ENCODE peak calls at places on chromosomes 7 and 10, in seven cellular contexts. One of them, this sample, is unnamed.

GRCh38 chr10:113216068-113216467 is 266.0 kb downstream of the TCF7L2 start:
- DNase-seq in stomach: no peak
- DNase-seq in GM10248: no peak
- DNase-seq in RWPE1: peak
- DNase-seq in GM12864: no peak
- DNase-seq in CD4-positive, alpha-beta T cell: no peak
- DNase-seq in colonic mucosa: no peak
- DNase-seq in this sample: no peak

GRCh38 chr7:24576171-24577052 is 3.2 kb downstream of the PALS2 start:
- DNase-seq in CD4-positive, alpha-beta T cell: no peak
- DNase-seq in stomach: peak
- DNase-seq in GM12864: no peak
- DNase-seq in colonic mucosa: peak
- DNase-seq in GM10248: peak
- DNase-seq in RWPE1: peak
- DNase-seq in this sample: peak

GRCh38 chr10:122348951-122349361 is 25.6 kb upstream of the PLEKHA1 start:
- DNase-seq in GM12864: no peak
- DNase-seq in colonic mucosa: no peak
- DNase-seq in CD4-positive, alpha-beta T cell: no peak
- DNase-seq in GM10248: no peak
- DNase-seq in stomach: no peak
- DNase-seq in RWPE1: no peak
- DNase-seq in this sample: no peak

GRCh38 chr7:30708412-30708811 is 26.2 kb upstream of the CRHR2 start:
- DNase-seq in colonic mucosa: no peak
- DNase-seq in GM10248: no peak
- DNase-seq in stomach: no peak
- DNase-seq in CD4-positive, alpha-beta T cell: no peak
- DNase-seq in GM12864: no peak
- DNase-seq in RWPE1: no peak
- DNase-seq in this sample: no peak

GRCh38 chr7:15821484-15822122 is 135.1 kb upstream of the MEOX2 start:
- DNase-seq in colonic mucosa: no peak
- DNase-seq in stomach: no peak
- DNase-seq in RWPE1: no peak
- DNase-seq in GM12864: no peak
- DNase-seq in CD4-positive, alpha-beta T cell: no peak
- DNase-seq in GM10248: no peak
- DNase-seq in this sample: no peak

GRCh38 chr7:139635521-139636240 is 112.2 kb downstream of the CLEC2L start:
- DNase-seq in colonic mucosa: no peak
- DNase-seq in CD4-positive, alpha-beta T cell: peak
- DNase-seq in RWPE1: no peak
- DNase-seq in GM10248: no peak
- DNase-seq in GM12864: no peak
- DNase-seq in stomach: no peak
- DNase-seq in this sample: no peak

GRCh38 chr10:116765549-116766162 is 23.3 kb upstream of the HSPA12A start:
- DNase-seq in RWPE1: no peak
- DNase-seq in stomach: no peak
- DNase-seq in colonic mucosa: peak
- DNase-seq in GM12864: no peak
- DNase-seq in CD4-positive, alpha-beta T cell: peak
- DNase-seq in GM10248: no peak
- DNase-seq in this sample: no peak

GRCh38 chr7:8753355-8753754 is 319.9 kb downstream of the NXPH1 start:
- DNase-seq in GM10248: no peak
- DNase-seq in stomach: no peak
- DNase-seq in CD4-positive, alpha-beta T cell: no peak
- DNase-seq in colonic mucosa: no peak
- DNase-seq in GM12864: no peak
- DNase-seq in RWPE1: no peak
- DNase-seq in this sample: no peak

GRCh38 chr7:33108591-33108930 is 643 bp downstream of the RP9 start:
- DNase-seq in stomach: no peak
- DNase-seq in CD4-positive, alpha-beta T cell: peak
- DNase-seq in colonic mucosa: peak
- DNase-seq in GM12864: no peak
- DNase-seq in GM10248: no peak
- DNase-seq in RWPE1: no peak
- DNase-seq in this sample: peak

GRCh38 chr7:138435231-138435919 is 24.7 kb upstream of the TRIM24 start:
- DNase-seq in GM12864: no peak
- DNase-seq in GM10248: no peak
- DNase-seq in CD4-positive, alpha-beta T cell: no peak
- DNase-seq in RWPE1: peak
- DNase-seq in stomach: no peak
- DNase-seq in colonic mucosa: no peak
- DNase-seq in this sample: no peak

GRCh38 chr7:51289608-51290370 is 26.8 kb downstream of the COBL start:
- DNase-seq in GM12864: no peak
- DNase-seq in RWPE1: no peak
- DNase-seq in CD4-positive, alpha-beta T cell: no peak
- DNase-seq in GM10248: no peak
- DNase-seq in stomach: no peak
- DNase-seq in colonic mucosa: no peak
- DNase-seq in this sample: no peak

GRCh38 chr7:79722217-79722616 is 268.8 kb upstream of the MAGI2 start:
- DNase-seq in RWPE1: no peak
- DNase-seq in stomach: no peak
- DNase-seq in CD4-positive, alpha-beta T cell: no peak
- DNase-seq in GM10248: no peak
- DNase-seq in colonic mucosa: no peak
- DNase-seq in GM12864: no peak
- DNase-seq in this sample: no peak

GRCh38 chr7:79719216-79719615 is 265.7 kb upstream of the MAGI2 start:
- DNase-seq in GM12864: no peak
- DNase-seq in RWPE1: no peak
- DNase-seq in CD4-positive, alpha-beta T cell: no peak
- DNase-seq in colonic mucosa: no peak
- DNase-seq in GM10248: no peak
- DNase-seq in stomach: no peak
- DNase-seq in this sample: no peak

GRCh38 chr7:79723833-79724608 is 270.6 kb upstream of the MAGI2 start:
- DNase-seq in RWPE1: no peak
- DNase-seq in stomach: no peak
- DNase-seq in GM10248: no peak
- DNase-seq in colonic mucosa: no peak
- DNase-seq in GM12864: no peak
- DNase-seq in CD4-positive, alpha-beta T cell: no peak
- DNase-seq in this sample: no peak
- TF ChIP-seq CTCF in RWPE1: no peak
- TF ChIP-seq CTCF in stomach: no peak
- TF ChIP-seq CTCF in GM10248: no peak
- TF ChIP-seq CTCF in colonic mucosa: no peak
- TF ChIP-seq CTCF in GM12864: no peak
- TF ChIP-seq CTCF in CD4-positive, alpha-beta T cell: no peak
- TF ChIP-seq CTCF in this sample: no peak

GRCh38 chr7:38889079-38889478 is 19.9 kb downstream of the VPS41 start:
- DNase-seq in RWPE1: no peak
- DNase-seq in colonic mucosa: no peak
- DNase-seq in stomach: no peak
- DNase-seq in GM12864: no peak
- DNase-seq in CD4-positive, alpha-beta T cell: no peak
- DNase-seq in GM10248: no peak
- DNase-seq in this sample: no peak

GRCh38 chr7:38890597-38890996 is 18.4 kb downstream of the VPS41 start:
- DNase-seq in GM10248: no peak
- DNase-seq in stomach: no peak
- DNase-seq in CD4-positive, alpha-beta T cell: no peak
- DNase-seq in RWPE1: no peak
- DNase-seq in colonic mucosa: no peak
- DNase-seq in GM12864: no peak
- DNase-seq in this sample: no peak

GRCh38 chr7:38893061-38893460 is 15.9 kb downstream of the VPS41 start:
- DNase-seq in GM10248: no peak
- DNase-seq in CD4-positive, alpha-beta T cell: no peak
- DNase-seq in colonic mucosa: no peak
- DNase-seq in stomach: peak
- DNase-seq in RWPE1: peak
- DNase-seq in GM12864: no peak
- DNase-seq in this sample: no peak

GRCh38 chr7:38886265-38886664 is 22.7 kb downstream of the VPS41 start:
- DNase-seq in CD4-positive, alpha-beta T cell: no peak
- DNase-seq in colonic mucosa: no peak
- DNase-seq in stomach: no peak
- DNase-seq in RWPE1: no peak
- DNase-seq in GM12864: no peak
- DNase-seq in GM10248: no peak
- DNase-seq in this sample: no peak

GRCh38 chr7:38889872-38890432 is 19.0 kb downstream of the VPS41 start:
- DNase-seq in GM12864: no peak
- DNase-seq in GM10248: no peak
- DNase-seq in colonic mucosa: no peak
- DNase-seq in RWPE1: no peak
- DNase-seq in CD4-positive, alpha-beta T cell: no peak
- DNase-seq in stomach: no peak
- DNase-seq in this sample: no peak
- TF ChIP-seq CTCF in GM12864: no peak
- TF ChIP-seq CTCF in GM10248: no peak
- TF ChIP-seq CTCF in colonic mucosa: peak
- TF ChIP-seq CTCF in RWPE1: peak
- TF ChIP-seq CTCF in CD4-positive, alpha-beta T cell: no peak
- TF ChIP-seq CTCF in stomach: no peak
- TF ChIP-seq CTCF in this sample: no peak

DNA sequence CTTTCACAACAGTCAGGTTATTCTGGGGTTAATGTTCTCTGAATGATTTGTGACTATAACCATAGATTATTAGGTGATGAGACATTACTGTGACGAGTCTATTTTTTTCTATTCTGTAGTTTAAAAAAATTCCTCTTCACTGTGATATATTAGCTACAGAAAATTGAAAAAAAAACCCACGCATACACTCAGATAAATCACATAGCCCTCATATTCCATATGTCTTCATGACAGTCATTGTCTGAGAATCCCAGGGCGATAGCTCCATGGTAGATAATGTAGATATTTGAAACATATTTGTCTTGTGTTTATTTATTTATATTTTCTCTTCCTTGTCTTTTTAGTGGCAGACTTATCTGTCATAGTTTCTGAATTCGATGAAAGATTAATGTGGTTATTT is 110.0 kb downstream of the CAMK1D start:
- DNase-seq in CD4-positive, alpha-beta T cell: no peak
- DNase-seq in GM10248: no peak
- DNase-seq in colonic mucosa: no peak
- DNase-seq in stomach: no peak
- DNase-seq in RWPE1: no peak
- DNase-seq in GM12864: no peak
- DNase-seq in this sample: no peak
- TF ChIP-seq CTCF in CD4-positive, alpha-beta T cell: no peak
- TF ChIP-seq CTCF in GM10248: no peak
- TF ChIP-seq CTCF in colonic mucosa: no peak
- TF ChIP-seq CTCF in stomach: no peak
- TF ChIP-seq CTCF in RWPE1: no peak
- TF ChIP-seq CTCF in GM12864: no peak
- TF ChIP-seq CTCF in this sample: no peak

DNA sequence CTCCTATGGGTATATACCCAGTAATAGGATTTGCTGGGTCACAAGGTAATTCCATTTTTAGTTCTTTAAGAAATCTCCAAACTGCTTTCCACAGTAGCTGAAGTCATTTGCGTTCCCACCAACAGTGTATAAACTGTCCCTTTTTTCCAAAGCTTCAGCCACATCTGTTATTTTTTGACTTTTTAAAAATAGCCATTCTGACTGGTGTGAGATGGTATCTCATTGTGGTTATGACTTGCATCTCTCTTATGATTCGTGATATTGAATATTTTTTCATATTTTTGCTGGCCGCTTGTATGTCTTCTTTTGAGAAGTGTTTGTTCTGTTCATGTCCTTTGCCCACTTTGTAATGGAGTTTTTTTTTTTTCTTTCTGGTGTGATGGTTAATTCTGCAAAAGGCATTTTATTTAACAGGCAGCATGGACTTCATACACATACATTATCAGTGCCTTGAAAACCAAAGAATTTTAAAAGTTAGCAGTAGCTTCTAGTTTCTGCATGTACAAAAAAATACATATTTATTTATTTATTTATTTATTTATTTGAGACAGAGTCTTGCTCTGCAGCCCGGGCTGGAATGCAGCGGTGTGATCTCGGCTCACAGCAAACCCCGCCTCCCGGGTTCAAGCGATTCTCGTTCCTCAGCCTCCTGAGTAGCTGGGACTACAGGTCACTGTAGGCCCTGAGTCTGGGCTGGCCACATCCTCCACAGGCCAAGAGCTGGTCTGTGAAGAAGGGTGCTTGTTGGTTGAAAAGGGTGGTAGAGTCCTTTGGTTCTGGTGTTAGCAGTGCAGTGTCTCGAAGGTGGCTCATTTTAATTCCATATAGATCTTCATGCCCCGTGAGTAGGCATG is 32.3 kb downstream of the AGR3 start:
- DNase-seq in stomach: no peak
- DNase-seq in RWPE1: no peak
- DNase-seq in GM10248: no peak
- DNase-seq in GM12864: no peak
- DNase-seq in CD4-positive, alpha-beta T cell: no peak
- DNase-seq in colonic mucosa: no peak
- DNase-seq in this sample: no peak
- TF ChIP-seq CTCF in stomach: no peak
- TF ChIP-seq CTCF in RWPE1: no peak
- TF ChIP-seq CTCF in GM10248: no peak
- TF ChIP-seq CTCF in GM12864: no peak
- TF ChIP-seq CTCF in CD4-positive, alpha-beta T cell: no peak
- TF ChIP-seq CTCF in colonic mucosa: no peak
- TF ChIP-seq CTCF in this sample: no peak

GRCh38 chr7:124929467-124930172 is at the start of gene POT1:
- DNase-seq in stomach: peak
- DNase-seq in colonic mucosa: peak
- DNase-seq in GM12864: peak
- DNase-seq in GM10248: peak
- DNase-seq in RWPE1: peak
- DNase-seq in CD4-positive, alpha-beta T cell: peak
- DNase-seq in this sample: peak
- TF ChIP-seq CTCF in stomach: no peak
- TF ChIP-seq CTCF in colonic mucosa: no peak
- TF ChIP-seq CTCF in GM12864: no peak
- TF ChIP-seq CTCF in GM10248: no peak
- TF ChIP-seq CTCF in RWPE1: no peak
- TF ChIP-seq CTCF in CD4-positive, alpha-beta T cell: no peak
- TF ChIP-seq CTCF in this sample: no peak

GRCh38 chr10:123517901-123518300 is 148.3 kb upstream of the GPR26 start:
- DNase-seq in GM12864: no peak
- DNase-seq in CD4-positive, alpha-beta T cell: no peak
- DNase-seq in GM10248: no peak
- DNase-seq in colonic mucosa: no peak
- DNase-seq in stomach: no peak
- DNase-seq in RWPE1: no peak
- DNase-seq in this sample: no peak
- TF ChIP-seq CTCF in GM12864: no peak
- TF ChIP-seq CTCF in CD4-positive, alpha-beta T cell: no peak
- TF ChIP-seq CTCF in GM10248: no peak
- TF ChIP-seq CTCF in colonic mucosa: no peak
- TF ChIP-seq CTCF in stomach: no peak
- TF ChIP-seq CTCF in RWPE1: no peak
- TF ChIP-seq CTCF in this sample: no peak

DNA sequence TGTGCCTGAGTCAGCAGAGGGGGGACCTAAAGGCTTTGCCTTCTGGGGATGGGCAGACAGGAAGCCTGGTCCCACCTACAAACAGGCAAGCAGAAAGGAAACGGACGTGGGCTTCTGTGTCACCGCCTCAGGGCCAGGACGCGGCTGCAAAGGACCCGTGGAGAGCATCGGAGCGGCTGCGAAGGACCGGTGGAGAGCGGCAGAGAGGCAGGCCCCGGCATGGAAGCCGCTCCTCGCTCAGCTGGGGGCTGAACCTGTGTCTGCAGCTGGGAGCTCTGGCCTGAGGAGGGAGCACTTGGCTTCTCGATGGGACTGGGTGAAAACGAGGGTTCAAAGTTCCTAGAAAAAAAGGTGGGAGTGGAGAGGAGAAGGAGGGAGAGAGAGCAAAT is 125.4 kb upstream of the PPP2R2D start:
- DNase-seq in stomach: peak
- DNase-seq in colonic mucosa: no peak
- DNase-seq in CD4-positive, alpha-beta T cell: no peak
- DNase-seq in GM10248: no peak
- DNase-seq in RWPE1: no peak
- DNase-seq in GM12864: no peak
- DNase-seq in this sample: no peak
- TF ChIP-seq CTCF in stomach: no peak
- TF ChIP-seq CTCF in colonic mucosa: no peak
- TF ChIP-seq CTCF in CD4-positive, alpha-beta T cell: no peak
- TF ChIP-seq CTCF in GM10248: no peak
- TF ChIP-seq CTCF in RWPE1: no peak
- TF ChIP-seq CTCF in GM12864: no peak
- TF ChIP-seq CTCF in this sample: no peak

This sample was measured in GM20000.